ENCODE peak calls at places on chromosomes 16 and 17, in four cellular contexts. T is fibroblast of pulmonary artery; D is activated CD4-positive, alpha-beta T cell treated with anti-CD3 and anti-CD28 coated beads for 24 hours; P is heart right ventricle. K is an unnamed sample.

GRCh38 chr17:30716461-30717289 is 107.8 kb downstream of the CRLF3 start:
- DNase-seq in T (peak; percentile 31), P (no peak), D (no peak), K (no peak)

GRCh38 chr17:59469786-59470485 is 95.5 kb upstream of the DHX40 start:
- DNase-seq in D (no peak), P (no peak), T (no peak), K (no peak)

GRCh38 chr16:81035975-81036750 is 521 bp downstream of the ATMIN start:
- DNase-seq in P (peak; percentile 39), T (peak; percentile 21), D (no peak), K (peak; percentile 78)

GRCh38 chr16:67077871-67078270 is 31.9 kb upstream of the PHAF1 start:
- DNase-seq in T (no peak), D (no peak), P (no peak), K (no peak)

GRCh38 chr16:30659507-30660423 is 1.5 kb downstream of the FBRS start:
- DNase-seq in D (peak; percentile 38), P (peak; percentile 48), T (no peak), K (peak; percentile 84)

GRCh38 chr17:17628388-17629008 is 37.0 kb upstream of the PEMT start:
- DNase-seq in P (no peak), T (no peak), D (no peak), K (peak; percentile 68)

GRCh38 chr16:72092832-72093447 is 480 bp downstream of the TXNL4B start:
- DNase-seq in T (peak; percentile 83), D (no peak), P (no peak), K (no peak)

GRCh38 chr17:62653831-62654829 is 26.7 kb downstream of the MRC2 start:
- DNase-seq in D (no peak), P (peak; percentile 87), T (peak; percentile 58), K (no peak)

GRCh38 chr16:52563767-52564611 is 17.0 kb upstream of the TOX3 start:
- DNase-seq in D (no peak), P (no peak), T (no peak), K (no peak)

K was measured in stimulated activated effector memory CD8-positive, alpha-beta T cell treated with anti-CD3 and anti-CD28 coated beads, Interleukin-12 subunit alpha, Interleukin-12 subunit beta, amount 100 ng/mL, for 72 hours.